ENCODE peak calls at places on chromosomes 1 and 21, in eight cellular contexts. T is left ventricle myocardium inferior; M is endodermal cell; J is dorsolateral prefrontal cortex; Y is HepG2; O is mesenchymal stem cell; F is CD4-positive, CD25-positive, alpha-beta regulatory T cell; G is upper lobe of right lung. X is an unnamed sample. For H3K27me3, the result is how much of the 10 kb centered on the place peaks cover.

GRCh38 chr1:109290998-109291397 is 8.1 kb upstream of the PSRC1 start:
- DNase-seq in T (no peak), M (no peak), J (no peak), Y (no peak), O (no peak), F (no peak), G (no peak), X (no peak)

GRCh38 chr1:26190373-26190987 is at the start of gene CATSPER4:
- DNase-seq in T (no peak), M (peak), J (no peak), Y (peak), O (peak), F (no peak), G (no peak), X (peak)

GRCh38 chr1:37537378-37537777 is 16.7 kb downstream of the SNIP1 start:
- DNase-seq in T (no peak), M (no peak), J (no peak), Y (no peak), O (peak), F (no peak), G (no peak), X (no peak)

GRCh38 chr1:56029329-56030003 is 549.9 kb downstream of the PLPP3 start:
- DNase-seq in T (no peak), M (no peak), J (no peak), Y (peak), O (no peak), F (no peak), G (no peak), X (no peak)

GRCh38 chr1:55700359-55701130 is 485.4 kb upstream of the USP24 start:
- DNase-seq in T (no peak), M (no peak), J (no peak), Y (no peak), O (peak), F (no peak), G (no peak), X (no peak)

GRCh38 chr21:34243562-34243961 is 120.2 kb upstream of the KCNE2 start:
- DNase-seq in T (no peak), M (peak), J (no peak), Y (peak), O (peak), F (no peak), G (no peak), X (peak)

GRCh38 chr1:2255420-2256369 is 27.6 kb downstream of the SKI start:
- DNase-seq in T (no peak), M (no peak), J (no peak), Y (peak), O (peak), F (peak), G (no peak), X (no peak)

GRCh38 chr1:7250176-7250575 is 464.9 kb downstream of the CAMTA1 start:
- DNase-seq in T (no peak), M (no peak), J (no peak), Y (no peak), O (no peak), F (no peak), G (no peak), X (no peak)

GRCh38 chr1:51296379-51297357 is 33.7 kb downstream of the TTC39A start:
- DNase-seq in T (peak), M (peak), J (peak), Y (peak), O (peak), F (peak), G (peak), X (peak)

GRCh38 chr1:179190861-179191260 is 38.6 kb downstream of the ABL2 start:
- DNase-seq in T (no peak), M (no peak), J (no peak), Y (no peak), O (peak), F (no peak), G (no peak), X (no peak)

GRCh38 chr1:58573705-58574591 is 3.1 kb downstream of the TACSTD2 start:
- DNase-seq in T (no peak), M (no peak), J (no peak), Y (peak), O (no peak), F (peak), G (no peak), X (no peak)

GRCh38 chr1:58574816-58575215 is 2.2 kb downstream of the TACSTD2 start:
- DNase-seq in T (no peak), M (no peak), J (no peak), Y (no peak), O (no peak), F (no peak), G (no peak), X (no peak)

GRCh38 chr1:58577676-58578073 is 623 bp upstream of the TACSTD2 start:
- DNase-seq in T (no peak), M (no peak), J (no peak), Y (no peak), O (no peak), F (no peak), G (no peak), X (no peak)

GRCh38 chr1:58575831-58576726 is 973 bp downstream of the TACSTD2 start:
- DNase-seq in T (no peak), M (no peak), J (no peak), Y (no peak), O (no peak), F (no peak), G (peak), X (peak)

GRCh38 chr1:58576727-58577675 is at the start of gene TACSTD2:
- DNase-seq in T (peak), M (peak), J (no peak), Y (no peak), O (peak), F (no peak), G (peak), X (peak)
- H3K4me3 ChIP-seq in T (peak), M (no peak), J (peak), Y (no peak), O (peak), F (no peak), G (peak), X (peak)

GRCh38 chr1:5754079-5754431 is 238.2 kb downstream of the NPHP4 start:
- DNase-seq in T (no peak), M (peak), J (no peak), Y (no peak), O (no peak), F (no peak), G (no peak), X (no peak)

GRCh38 chr1:5751833-5752714 is 240.2 kb downstream of the NPHP4 start:
- DNase-seq in T (no peak), M (peak), J (no peak), Y (no peak), O (no peak), F (no peak), G (no peak), X (no peak)

GRCh38 chr1:5751171-5751556 is 241.1 kb downstream of the NPHP4 start:
- DNase-seq in T (no peak), M (peak), J (no peak), Y (no peak), O (no peak), F (no peak), G (peak), X (no peak)

GRCh38 chr1:5753431-5754078 is 238.7 kb downstream of the NPHP4 start:
- DNase-seq in T (no peak), M (peak), J (no peak), Y (no peak), O (no peak), F (no peak), G (no peak), X (no peak)

GRCh38 chr1:5752715-5753330 is 239.4 kb downstream of the NPHP4 start:
- DNase-seq in T (no peak), M (no peak), J (no peak), Y (no peak), O (no peak), F (no peak), G (peak), X (no peak)
- H3K27me3 ChIP-seq in T (half or more), M (under half), J (under half), Y (half or more), O (under half), F (under half), G (under half), X (under half)

GRCh38 chr1:156677616-156678596 is 699 bp upstream of the NES start:
- DNase-seq in T (peak), M (peak), J (peak), Y (peak), O (peak), F (no peak), G (no peak), X (peak)
- H3K4me3 ChIP-seq in T (peak), M (peak), J (peak), Y (peak), O (peak), F (no peak), G (peak), X (peak)

GRCh38 chr1:203116048-203116810 is 11.3 kb upstream of the ADORA1 start:
- DNase-seq in T (no peak), M (peak), J (no peak), Y (no peak), O (no peak), F (no peak), G (no peak), X (no peak)
- H3K27me3 ChIP-seq in T (half or more), M (under half), J (under half), Y (under half), O (under half), F (under half), G (under half), X (under half)

GRCh38 chr1:32652244-32652962 is 1.4 kb downstream of the RBBP4 start:
- DNase-seq in T (no peak), M (no peak), J (no peak), Y (no peak), O (no peak), F (no peak), G (no peak), X (no peak)
- H3K4me3 ChIP-seq in T (peak), M (peak), J (peak), Y (peak), O (no peak), F (peak), G (peak), X (peak)

GRCh38 chr1:12171206-12172041 is 4.6 kb downstream of the TNFRSF1B start:
- DNase-seq in T (no peak), M (no peak), J (no peak), Y (no peak), O (no peak), F (peak), G (no peak), X (no peak)
- H3K27me3 ChIP-seq in T (under half), M (under half), J (under half), Y (under half), O (under half), F (under half), G (under half), X (under half)

GRCh38 chr1:111471012-111471411 is 2.8 kb upstream of the C1orf162 start:
- DNase-seq in T (peak), M (no peak), J (no peak), Y (no peak), O (no peak), F (peak), G (peak), X (no peak)
- H3K4me3 ChIP-seq in T (no peak), M (no peak), J (no peak), Y (no peak), O (no peak), F (peak), G (no peak), X (no peak)

DNA sequence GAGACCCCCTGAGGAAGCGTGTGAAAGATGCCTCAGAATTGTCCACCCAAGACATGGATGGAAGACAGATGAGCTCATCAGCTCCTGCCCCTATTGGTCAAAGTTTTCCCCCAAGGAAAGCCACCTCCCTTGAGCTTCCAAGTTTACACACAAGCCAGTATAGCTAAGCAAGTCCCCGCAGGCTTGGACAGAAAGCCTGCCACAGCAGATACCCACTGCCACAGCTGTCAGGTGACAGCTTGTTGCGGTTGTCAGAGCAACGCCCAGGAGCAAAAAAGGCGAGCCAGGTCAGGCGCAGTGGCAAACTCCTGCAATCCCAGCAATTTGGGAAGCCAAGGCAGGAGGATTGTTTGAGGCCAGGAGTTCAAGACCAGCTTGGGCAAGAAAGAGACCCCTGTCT is 60.9 kb upstream of the IFNAR2 start:
- DNase-seq in T (no peak), M (no peak), J (no peak), Y (no peak), O (no peak), F (no peak), G (no peak), X (no peak)
- H3K27me3 ChIP-seq in T (half or more), M (under half), J (under half), Y (under half), O (under half), F (under half), G (under half), X (under half)

GRCh38 chr1:16022393-16022792 is 557 bp downstream of the CLCNKA start:
- DNase-seq in T (no peak), M (no peak), J (no peak), Y (no peak), O (no peak), F (no peak), G (no peak), X (no peak)
- H3K4me3 ChIP-seq in T (no peak), M (no peak), J (no peak), Y (no peak), O (no peak), F (no peak), G (no peak), X (no peak)

GRCh38 chr1:228064741-228065542 is 17.6 kb upstream of the ARF1 start:
- DNase-seq in T (no peak), M (no peak), J (no peak), Y (no peak), O (no peak), F (no peak), G (peak), X (no peak)
- H3K27me3 ChIP-seq in T (half or more), M (under half), J (half or more), Y (under half), O (under half), F (under half), G (half or more), X (half or more)